ENCODE peak calls at places on chromosomes 11 and 22, in four cellular contexts. J is head of caudate nucleus, Z is AG20443, E is GM23338. P is an unnamed sample.

GRCh38 chr11:8871283-8871775 is 39.7 kb upstream of the AKIP1 start:
- DNase-seq in J (peak; percentile 18), Z (peak; percentile 89), E (peak; percentile 84), P (peak; percentile 91)

GRCh38 chr22:49340406-49340805 is 487.3 kb downstream of the BRD1 start:
- DNase-seq in Z (no peak), J (no peak), E (no peak), P (no peak)

GRCh38 chr11:67657300-67657699 is 6.8 kb upstream of the ACY3 start:
- DNase-seq in E (no peak), Z (no peak), J (no peak), P (no peak)

GRCh38 chr11:72231396-72232259 is 7.1 kb downstream of the INPPL1 start:
- DNase-seq in E (no peak), Z (no peak), J (no peak), P (no peak)

GRCh38 chr11:74577624-74578396 is 14.6 kb upstream of the POLD3 start:
- DNase-seq in J (no peak), E (peak; percentile 8), Z (peak; percentile 63), P (no peak)

GRCh38 chr22:29956680-29957079 is 73.7 kb downstream of the MTMR3 start:
- DNase-seq in Z (no peak), J (no peak), E (no peak), P (no peak)

GRCh38 chr22:45208993-45209838 is 31.5 kb downstream of the KIAA0930 start:
- DNase-seq in E (peak; percentile 75), J (peak; percentile 78), Z (peak; percentile 76), P (peak; percentile 80)

GRCh38 chr11:92141159-92141558 is 83.5 kb upstream of the FAT3 start:
- DNase-seq in Z (no peak), E (no peak), J (no peak), P (no peak)

GRCh38 chr11:1305063-1305495 is 4.4 kb downstream of the TOLLIP start:
- DNase-seq in J (no peak), E (no peak), Z (no peak), P (no peak)

GRCh38 chr11:3134651-3135490 is 30.2 kb downstream of the OSBPL5 start:
- DNase-seq in Z (no peak), J (no peak), E (no peak), P (no peak)

GRCh38 chr11:134584001-134584561 is 172.0 kb upstream of the B3GAT1 start:
- DNase-seq in J (no peak), E (no peak), Z (no peak), P (no peak)

GRCh38 chr22:40385041-40385782 is 14.8 kb downstream of the SGSM3 start:
- DNase-seq in Z (no peak), E (no peak), J (no peak), P (no peak)

GRCh38 chr22:49934144-49934890 is 15.9 kb downstream of the CRELD2 start:
- DNase-seq in J (no peak), Z (no peak), E (no peak), P (peak; percentile 41)

GRCh38 chr11:15539645-15540044 is 424.9 kb downstream of the INSC start:
- DNase-seq in Z (no peak), J (no peak), E (peak; percentile 11), P (no peak)

GRCh38 chr11:125448136-125448535 is 47.9 kb downstream of the FEZ1 start:
- DNase-seq in J (no peak), E (no peak), Z (peak; percentile 77), P (no peak)

GRCh38 chr11:8259316-8259995 is 4.2 kb downstream of the LMO1 start:
- DNase-seq in J (no peak), Z (no peak), E (no peak), P (no peak)

GRCh38 chr11:95330332-95330731 is 99.3 kb upstream of the SESN3 start:
- DNase-seq in E (no peak), Z (no peak), J (no peak), P (no peak)